ENCODE peak calls at places on chromosome 2, in seven cellular contexts. O, Z, A, W, Q, S and V are unnamed samples.

GRCh38 chr2:140892429-140892828 is 1238.4 kb downstream of the LRP1B start:
- DNase-seq in O (no peak), Z (no peak), A (peak; percentile 3), W (no peak), Q (no peak), S (no peak), V (no peak)

GRCh38 chr2:12824771-12825363 is 108.1 kb downstream of the TRIB2 start:
- DNase-seq in O (no peak), Z (no peak), A (no peak), W (no peak), Q (no peak), S (no peak), V (no peak)

GRCh38 chr2:144645055-144645778 is 125.3 kb upstream of the ZEB2 start:
- DNase-seq in O (no peak), Z (no peak), A (peak; percentile 10), W (no peak), Q (no peak), S (no peak), V (peak; percentile 28)

GRCh38 chr2:174957049-174957448 is 48.1 kb downstream of the CHN1 start:
- DNase-seq in O (no peak), Z (no peak), A (no peak), W (no peak), Q (no peak), S (no peak), V (no peak)

GRCh38 chr2:130728549-130729310 is at the start of gene GPR148:
- DNase-seq in O (no peak), Z (no peak), A (no peak), W (no peak), Q (no peak), S (no peak), V (no peak)

GRCh38 chr2:181354626-181355025 is 102.6 kb upstream of the ITGA4 start:
- DNase-seq in O (peak; percentile 60), Z (no peak), A (peak; percentile 83), W (no peak), Q (no peak), S (peak; percentile 3), V (peak; percentile 83)

GRCh38 chr2:206584323-206585116 is 57.8 kb upstream of the FAM237A start:
- DNase-seq in O (no peak), Z (no peak), A (peak; percentile 82), W (no peak), Q (no peak), S (peak; percentile 4), V (no peak)

GRCh38 chr2:236712304-236712703 is 142.7 kb downstream of the ACKR3 start:
- DNase-seq in O (no peak), Z (no peak), A (peak; percentile 31), W (no peak), Q (no peak), S (peak; percentile 16), V (peak; percentile 32)

GRCh38 chr2:58057890-58058590 is 11.4 kb downstream of the VRK2 start:
- DNase-seq in O (no peak), Z (no peak), A (no peak), W (no peak), Q (no peak), S (no peak), V (no peak)

GRCh38 chr2:230934291-230935131 is 9.5 kb upstream of the GPR55 start:
- DNase-seq in O (no peak), Z (no peak), A (no peak), W (no peak), Q (no peak), S (no peak), V (no peak)

GRCh38 chr2:86280191-86280667 is 57.2 kb downstream of the REEP1 start:
- DNase-seq in O (no peak), Z (no peak), A (no peak), W (no peak), Q (no peak), S (no peak), V (no peak)

GRCh38 chr2:38317725-38318124 is 59.3 kb downstream of the ATL2 start:
- DNase-seq in O (no peak), Z (no peak), A (no peak), W (no peak), Q (no peak), S (no peak), V (no peak)

GRCh38 chr2:96260404-96261260 is 5.2 kb downstream of the TMEM127 start:
- DNase-seq in O (peak; percentile 68), Z (no peak), A (peak; percentile 80), W (peak; percentile 68), Q (no peak), S (peak; percentile 86), V (peak; percentile 94)

GRCh38 chr2:11248-11941 is 34.9 kb downstream of the FAM110C start:
- DNase-seq in O (no peak), Z (no peak), A (no peak), W (no peak), Q (peak; percentile 39), S (peak; percentile 92), V (peak; percentile 61)

GRCh38 chr2:1011985-1012384 is 61.3 kb downstream of the SNTG2 start:
- DNase-seq in O (no peak), Z (no peak), A (no peak), W (no peak), Q (no peak), S (no peak), V (no peak)

GRCh38 chr2:11658623-11659475 is 11.1 kb downstream of the NTSR2 start:
- DNase-seq in O (no peak), Z (no peak), A (no peak), W (no peak), Q (no peak), S (peak; percentile 24), V (no peak)

GRCh38 chr2:86281066-86281700 is 56.2 kb downstream of the REEP1 start:
- DNase-seq in O (no peak), Z (no peak), A (no peak), W (no peak), Q (no peak), S (no peak), V (no peak)

GRCh38 chr2:219500135-219500534 is 1.4 kb downstream of the GMPPA start:
- DNase-seq in O (no peak), Z (no peak), A (no peak), W (no peak), Q (no peak), S (peak; percentile 30), V (peak; percentile 15)

GRCh38 chr2:23756593-23757292 is 170.2 kb downstream of the ATAD2B start:
- DNase-seq in O (no peak), Z (no peak), A (no peak), W (no peak), Q (no peak), S (no peak), V (no peak)

GRCh38 chr2:79389475-79389874 is 123.4 kb upstream of the CTNNA2 start:
- DNase-seq in O (no peak), Z (no peak), A (no peak), W (no peak), Q (no peak), S (no peak), V (no peak)

GRCh38 chr2:31354837-31355236 is 59.7 kb downstream of the XDH start:
- DNase-seq in O (no peak), Z (no peak), A (no peak), W (no peak), Q (no peak), S (peak; percentile 51), V (peak; percentile 46)

GRCh38 chr2:23916727-23917458 is 10.0 kb downstream of the ATAD2B start:
- DNase-seq in O (no peak), Z (peak; percentile 22), A (no peak), W (no peak), Q (no peak), S (no peak), V (no peak)

GRCh38 chr2:234676859-234677450 is 180.1 kb upstream of the ARL4C start:
- DNase-seq in O (no peak), Z (no peak), A (no peak), W (no peak), Q (no peak), S (no peak), V (no peak)

GRCh38 chr2:148167855-148168254 is 147.0 kb downstream of the MBD5 start:
- DNase-seq in O (no peak), Z (no peak), A (no peak), W (no peak), Q (no peak), S (no peak), V (no peak)

GRCh38 chr2:149562304-149562703 is 25.3 kb downstream of the MMADHC start:
- DNase-seq in O (peak; percentile 49), Z (no peak), A (no peak), W (no peak), Q (no peak), S (peak; percentile 10), V (peak; percentile 43)